ENCODE peak calls at places on chromosomes 5 and 9, in seven cellular contexts. U, P, S, W, X, H and V are unnamed samples. For H3K4me1, the result is how much of the 10 kb centered on the place peaks cover.

GRCh38 chr5:173832386-173832785 is 55.8 kb upstream of the CPEB4 start:
- DNase-seq in U (no peak), P (no peak), S (no peak), W (no peak), X (no peak), H (no peak), V (no peak)

GRCh38 chr9:83266618-83267543 is 203.9 kb upstream of the RASEF start:
- DNase-seq in U (no peak), P (no peak), S (peak), W (no peak), X (peak), H (peak), V (peak)

GRCh38 chr9:109972026-109973005 is 192.3 kb downstream of the PALM2AKAP2 start:
- DNase-seq in U (no peak), P (no peak), S (no peak), W (no peak), X (no peak), H (no peak), V (no peak)

GRCh38 chr5:125377151-125377550 is 630.7 kb upstream of the ZNF608 start:
- DNase-seq in U (no peak), P (no peak), S (no peak), W (no peak), X (no peak), H (no peak), V (no peak)

GRCh38 chr9:84339523-84339922 is 1.0 kb downstream of the SLC28A3 start:
- DNase-seq in U (no peak), P (no peak), S (no peak), W (no peak), X (no peak), H (no peak), V (no peak)

GRCh38 chr5:141709704-141710267 is 27.8 kb upstream of the ARAP3 start:
- DNase-seq in U (no peak), P (no peak), S (no peak), W (no peak), X (no peak), H (no peak), V (no peak)

GRCh38 chr5:137412136-137412535 is 87.0 kb downstream of the SPOCK1 start:
- DNase-seq in U (no peak), P (no peak), S (no peak), W (no peak), X (no peak), H (no peak), V (no peak)

GRCh38 chr9:97529363-97530076 is 28.1 kb downstream of the TMOD1 start:
- DNase-seq in U (peak), P (no peak), S (peak), W (no peak), X (peak), H (no peak), V (peak)

GRCh38 chr5:133867341-133867740 is 101.1 kb downstream of the C5orf15 start:
- DNase-seq in U (no peak), P (no peak), S (no peak), W (no peak), X (no peak), H (no peak), V (no peak)

GRCh38 chr5:98424681-98425454 is 348.6 kb upstream of the RGMB start:
- DNase-seq in U (no peak), P (no peak), S (no peak), W (no peak), X (peak), H (no peak), V (no peak)

GRCh38 chr9:35193762-35194161 is 32.0 kb downstream of the UNC13B start:
- DNase-seq in U (no peak), P (no peak), S (no peak), W (no peak), X (no peak), H (no peak), V (no peak)

GRCh38 chr5:94632024-94632423 is 13.6 kb downstream of the SLF1 start:
- DNase-seq in U (no peak), P (no peak), S (no peak), W (no peak), X (no peak), H (no peak), V (no peak)

GRCh38 chr9:24035816-24036215 is 209.8 kb upstream of the ELAVL2 start:
- DNase-seq in U (no peak), P (no peak), S (no peak), W (no peak), X (no peak), H (no peak), V (no peak)

GRCh38 chr9:34570422-34571179 is 18.9 kb downstream of the CNTFR start:
- DNase-seq in U (no peak), P (no peak), S (no peak), W (no peak), X (no peak), H (peak), V (no peak)

GRCh38 chr5:33756481-33756880 is 135.3 kb downstream of the ADAMTS12 start:
- DNase-seq in U (no peak), P (no peak), S (no peak), W (no peak), X (no peak), H (no peak), V (no peak)

GRCh38 chr9:35114113-35114847 is 1.4 kb downstream of the ATOSB start:
- DNase-seq in U (no peak), P (no peak), S (peak), W (no peak), X (peak), H (peak), V (peak)

GRCh38 chr5:33439905-33440481 is 772 bp upstream of the TARS1 start:
- DNase-seq in U (no peak), P (no peak), S (no peak), W (no peak), X (no peak), H (no peak), V (no peak)

GRCh38 chr9:91571036-91571435 is 147.4 kb upstream of the NFIL3 start:
- DNase-seq in U (no peak), P (no peak), S (no peak), W (no peak), X (no peak), H (no peak), V (no peak)

GRCh38 chr9:96344458-96345180 is 38.9 kb downstream of the SLC35D2 start:
- DNase-seq in U (peak), P (no peak), S (peak), W (no peak), X (peak), H (peak), V (peak)

GRCh38 chr5:73218552-73219171 is 45.7 kb downstream of the TMEM174 start:
- DNase-seq in U (peak), P (no peak), S (no peak), W (no peak), X (no peak), H (no peak), V (no peak)

GRCh38 chr5:125961150-125961549 is 462.1 kb upstream of the GRAMD2B start:
- DNase-seq in U (no peak), P (no peak), S (no peak), W (no peak), X (no peak), H (no peak), V (no peak)

GRCh38 chr9:93329632-93330286 is 121.7 kb upstream of the FAM120A start:
- DNase-seq in U (no peak), P (no peak), S (no peak), W (no peak), X (no peak), H (no peak), V (no peak)

GRCh38 chr5:178527458-178528307 is 62.5 kb downstream of the COL23A1 start:
- DNase-seq in U (no peak), P (no peak), S (peak), W (no peak), X (peak), H (peak), V (no peak)

GRCh38 chr5:148791334-148791667 is 35.1 kb upstream of the ADRB2 start:
- DNase-seq in U (no peak), P (no peak), S (no peak), W (no peak), X (no peak), H (no peak), V (no peak)

GRCh38 chr5:96984506-96985192 is 48.8 kb downstream of the LNPEP start:
- DNase-seq in U (no peak), P (no peak), S (no peak), W (no peak), X (no peak), H (no peak), V (no peak)

GRCh38 chr9:93114169-93114983 is 18.4 kb downstream of the CARD19 start:
- DNase-seq in U (no peak), P (peak), S (peak), W (no peak), X (peak), H (no peak), V (no peak)

GRCh38 chr5:137296213-137296702 is 202.9 kb downstream of the SPOCK1 start:
- DNase-seq in U (no peak), P (no peak), S (no peak), W (no peak), X (no peak), H (no peak), V (no peak)

GRCh38 chr5:80884086-80884813 is 75.9 kb upstream of the RASGRF2 start:
- DNase-seq in U (no peak), P (no peak), S (no peak), W (no peak), X (no peak), H (no peak), V (no peak)

GRCh38 chr5:177469750-177470525 is 3.5 kb downstream of the DBN1 start:
- DNase-seq in U (no peak), P (no peak), S (no peak), W (no peak), X (no peak), H (no peak), V (no peak)

GRCh38 chr5:136032564-136032963 is 3.8 kb downstream of the TGFBI start:
- DNase-seq in U (no peak), P (no peak), S (no peak), W (no peak), X (no peak), H (no peak), V (no peak)

GRCh38 chr9:99261923-99262322 is 39.8 kb downstream of the SEC61B start:
- DNase-seq in U (no peak), P (no peak), S (no peak), W (no peak), X (no peak), H (no peak), V (no peak)

GRCh38 chr5:43533646-43534045 is 18.7 kb upstream of the C5orf34 start:
- DNase-seq in U (no peak), P (no peak), S (no peak), W (no peak), X (no peak), H (no peak), V (no peak)

GRCh38 chr9:4801156-4801555 is 8.4 kb downstream of the RCL1 start:
- DNase-seq in U (no peak), P (no peak), S (no peak), W (no peak), X (no peak), H (no peak), V (no peak)

DNA sequence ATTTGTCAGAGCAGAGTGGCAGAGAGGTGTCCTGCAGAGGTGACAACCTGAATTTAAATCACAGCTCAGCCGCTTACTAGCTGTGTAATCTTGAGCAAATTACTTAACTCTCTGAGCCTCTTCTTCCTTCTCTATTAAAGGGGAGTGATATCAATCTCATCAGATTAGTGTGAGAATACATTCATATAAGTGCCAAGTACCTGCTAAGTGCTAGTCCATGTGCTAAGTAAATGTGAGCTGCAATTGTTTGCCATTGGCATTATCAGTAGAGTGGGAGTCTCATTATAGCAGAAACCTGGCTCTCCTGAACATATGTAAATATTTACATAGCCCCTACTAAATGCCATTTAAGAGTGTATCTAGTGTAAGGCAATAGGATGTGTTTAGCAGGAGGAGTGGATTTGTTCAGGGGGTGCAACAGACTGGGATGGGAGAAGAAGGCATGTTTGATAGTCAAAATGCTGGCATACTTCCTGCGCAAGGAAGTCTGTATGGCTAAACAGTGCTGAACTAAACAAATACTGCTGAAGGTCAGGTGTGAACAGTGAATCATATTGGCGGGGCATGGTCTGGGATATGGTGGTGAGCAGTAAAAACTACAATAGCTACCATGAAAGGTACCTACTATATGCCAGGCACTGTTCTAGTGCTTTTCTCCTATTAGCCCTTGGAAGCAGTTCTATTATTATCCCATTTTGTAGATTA is 74.5 kb downstream of the F2RL2 start:
- DNase-seq in U (no peak), P (no peak), S (no peak), W (no peak), X (no peak), H (no peak), V (no peak)
- TF ChIP-seq CTCF in U (no peak), P (no peak), S (no peak), W (no peak), X (no peak), H (no peak), V (no peak)

DNA sequence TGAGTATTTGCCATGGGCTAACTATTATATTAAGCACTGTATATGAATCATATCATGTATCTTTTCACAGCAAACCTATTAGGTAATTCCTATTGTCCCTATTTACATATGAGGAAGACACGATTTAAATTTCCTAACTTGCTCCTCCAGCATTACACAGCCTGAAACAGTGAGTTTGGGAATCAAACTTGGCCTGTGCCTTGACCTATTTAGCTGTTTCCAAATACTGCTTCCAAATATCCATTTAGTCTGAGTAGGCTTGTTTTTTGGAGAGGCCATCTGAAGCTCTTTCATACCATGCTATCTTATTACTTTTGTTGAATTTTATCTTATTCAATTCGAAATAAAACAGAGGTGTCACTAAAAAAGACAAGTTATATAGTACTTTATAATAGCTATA is 447.3 kb upstream of the MPDZ start:
- DNase-seq in U (no peak), P (no peak), S (no peak), W (no peak), X (no peak), H (no peak), V (no peak)
- H3K4me1 ChIP-seq in U (under half), P (under half), S (under half), W (under half), X (under half), H (under half), V (under half)

GRCh38 chr9:13567833-13568232 is 288.3 kb upstream of the MPDZ start:
- DNase-seq in U (no peak), P (no peak), S (no peak), W (no peak), X (no peak), H (no peak), V (no peak)
- H3K27ac ChIP-seq in U (no peak), P (peak), S (peak), W (no peak), X (peak), H (peak), V (no peak)

GRCh38 chr9:128553695-128554094 is 1.3 kb downstream of the SPTAN1 start:
- DNase-seq in U (no peak), P (no peak), S (no peak), W (no peak), X (no peak), H (no peak), V (no peak)

GRCh38 chr9:128551652-128552152 is 685 bp upstream of the SPTAN1 start:
- DNase-seq in U (no peak), P (no peak), S (no peak), W (no peak), X (no peak), H (no peak), V (no peak)

GRCh38 chr9:128552744-128553221 is 396 bp downstream of the SPTAN1 start:
- DNase-seq in U (no peak), P (peak), S (peak), W (no peak), X (peak), H (peak), V (peak)

GRCh38 chr9:128550770-128551651 is 1.4 kb upstream of the SPTAN1 start:
- DNase-seq in U (no peak), P (no peak), S (peak), W (no peak), X (peak), H (peak), V (peak)

GRCh38 chr9:128552153-128552743 is at the start of gene SPTAN1:
- DNase-seq in U (peak), P (peak), S (peak), W (peak), X (peak), H (peak), V (peak)
- TF ChIP-seq CTCF in U (no peak), P (peak), S (peak), W (no peak), X (no peak), H (no peak), V (no peak)

GRCh38 chr5:122151640-122152039 is 22.3 kb downstream of the ZNF474 start:
- DNase-seq in U (no peak), P (no peak), S (no peak), W (no peak), X (no peak), H (no peak), V (no peak)
- H3K4me1 ChIP-seq in U (under half), P (under half), S (under half), W (under half), X (under half), H (under half), V (under half)

GRCh38 chr5:150500328-150500841 is 7.5 kb upstream of the NDST1 start:
- DNase-seq in U (no peak), P (no peak), S (peak), W (no peak), X (peak), H (peak), V (no peak)
- H3K27ac ChIP-seq in U (peak), P (peak), S (peak), W (peak), X (peak), H (peak), V (peak)

GRCh38 chr9:119483153-119483552 is 113.9 kb upstream of the BRINP1 start:
- DNase-seq in U (no peak), P (no peak), S (no peak), W (no peak), X (no peak), H (no peak), V (no peak)

DNA sequence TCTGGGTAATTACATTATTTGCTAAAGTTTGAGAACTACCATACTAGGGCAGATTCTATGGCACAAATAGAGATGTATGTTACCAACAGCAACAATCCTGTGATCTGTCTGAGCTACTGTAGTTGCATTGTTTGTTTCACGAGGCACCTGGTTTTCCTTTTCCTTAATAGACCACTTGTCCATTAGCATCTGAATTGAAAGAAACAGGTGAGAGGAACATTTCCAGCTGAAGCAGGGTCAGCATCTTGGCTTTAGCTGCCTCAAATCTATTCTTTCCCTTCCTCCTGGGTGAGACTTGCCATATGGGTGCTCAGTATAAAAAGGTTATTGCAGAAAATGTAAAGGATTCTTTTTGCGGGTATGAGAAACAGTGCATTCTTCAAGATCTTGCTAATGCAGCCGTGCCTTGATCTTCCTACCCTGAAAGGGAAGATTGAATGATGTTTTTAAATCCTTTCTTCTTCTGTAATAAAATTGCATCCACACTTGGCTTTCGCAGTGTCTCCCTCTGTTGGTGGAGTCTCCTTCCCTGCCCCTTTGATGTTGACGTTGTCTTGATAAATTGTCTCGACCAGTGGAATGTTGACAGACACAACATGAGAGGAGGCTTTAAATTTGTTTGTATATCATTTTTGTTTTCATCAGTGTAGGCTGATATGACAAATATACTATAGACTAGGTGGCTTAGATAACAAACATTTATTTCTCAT is 118.0 kb upstream of the BRINP1 start:
- DNase-seq in U (no peak), P (no peak), S (no peak), W (no peak), X (no peak), H (no peak), V (no peak)
- TF ChIP-seq CTCF in U (no peak), P (no peak), S (no peak), W (no peak), X (no peak), H (no peak), V (no peak)